ENCODE peak calls at places on chromosomes 6 and 20, in four cellular contexts. Z, C, J and R are unnamed samples.

GRCh38 chr20:50837532-50838321 is 42.9 kb downstream of the BCAS4 start:
- DNase-seq in Z (peak; percentile 87), C (peak; percentile 83), J (no peak), R (peak; percentile 94)

GRCh38 chr20:10508468-10509251 is 73.6 kb downstream of the SLX4IP start:
- DNase-seq in C (peak; percentile 70), J (no peak), Z (peak; percentile 76), R (peak; percentile 70)

GRCh38 chr6:170497845-170498281 is 55.2 kb downstream of the PSMB1 start:
- DNase-seq in C (no peak), J (no peak), Z (no peak), R (peak; percentile 3)

GRCh38 chr6:38021029-38021428 is 201.5 kb downstream of the ZFAND3 start:
- DNase-seq in Z (no peak), J (no peak), C (no peak), R (no peak)

GRCh38 chr6:169075211-169075621 is 178.4 kb downstream of the THBS2 start:
- DNase-seq in C (peak; percentile 89), J (peak; percentile 43), Z (peak; percentile 98), R (no peak)

GRCh38 chr6:85797993-85798392 is 155.3 kb upstream of the SYNCRIP start:
- DNase-seq in Z (no peak), J (peak; percentile 55), C (no peak), R (no peak)

GRCh38 chr6:11437824-11438459 is 99.6 kb upstream of the TMEM170B start:
- DNase-seq in C (no peak), Z (no peak), J (no peak), R (peak; percentile 27)

GRCh38 chr6:136087986-136088385 is 162.1 kb downstream of the MTFR2 start:
- DNase-seq in Z (peak; percentile 22), C (peak; percentile 82), J (no peak), R (peak; percentile 55)

GRCh38 chr6:132391391-132392291 is 9.6 kb downstream of the MOXD1 start:
- DNase-seq in J (peak; percentile 23), Z (peak; percentile 97), C (peak; percentile 96), R (peak; percentile 96)

GRCh38 chr20:19775353-19776201 is 17.5 kb downstream of the RIN2 start:
- DNase-seq in Z (no peak), J (peak; percentile 76), C (no peak), R (no peak)

GRCh38 chr6:103167345-103167744 is 1692.4 kb downstream of the HACE1 start:
- DNase-seq in Z (no peak), C (no peak), J (no peak), R (no peak)

GRCh38 chr6:127212376-127212775 is 54.3 kb upstream of the RNF146 start:
- DNase-seq in C (no peak), J (no peak), Z (no peak), R (no peak)

GRCh38 chr20:50731930-50732690 is 730 bp downstream of the PARD6B start:
- DNase-seq in J (no peak), C (no peak), Z (no peak), R (no peak)

GRCh38 chr6:33719326-33719987 is 8.0 kb upstream of the UQCC2 start:
- DNase-seq in J (no peak), Z (no peak), C (no peak), R (no peak)

GRCh38 chr20:58428364-58428763 is 39.3 kb downstream of the VAPB start:
- DNase-seq in C (no peak), J (no peak), Z (no peak), R (no peak)
- H3K9ac ChIP-seq in C (no peak overlapping the region), J (no peak overlapping the region), Z (no peak overlapping the region), R (no peak overlapping the region)

GRCh38 chr6:35015476-35015875 is 125.7 kb downstream of the TCP11 start:
- DNase-seq in J (no peak), Z (no peak), C (no peak), R (no peak)
- H3K27ac ChIP-seq in J (no peak overlapping the region), Z (no peak overlapping the region), C (peak overlapping the region; percentile 58), R (no peak overlapping the region)

GRCh38 chr20:63873477-63873971 is 8.5 kb downstream of the TPD52L2 start:
- DNase-seq in C (peak; percentile 92), J (no peak), Z (peak; percentile 67), R (peak; percentile 72)
- H3K9ac ChIP-seq in C (no peak overlapping the region), J (no peak overlapping the region), Z (no peak overlapping the region), R (no peak overlapping the region)

GRCh38 chr6:117676577-117677218 is 1.4 kb downstream of the NUS1 start:
- DNase-seq in Z (no peak), C (no peak), J (no peak), R (no peak)

GRCh38 chr6:117677553-117678131 is 2.4 kb downstream of the NUS1 start:
- DNase-seq in J (no peak), Z (peak; percentile 58), C (peak; percentile 44), R (peak; percentile 8)

GRCh38 chr6:117674503-117674902 is 766 bp upstream of the NUS1 start:
- DNase-seq in Z (no peak), J (no peak), C (no peak), R (no peak)

GRCh38 chr6:117674991-117675657 is at the start of gene NUS1:
- DNase-seq in Z (peak; percentile 97), C (peak; percentile 96), J (peak; percentile 98), R (peak; percentile 93)
- H3K27ac ChIP-seq in Z (peak within 1 kb of the TSS; percentile 69), C (peak within 1 kb of the TSS; percentile 48), J (no peak within 1 kb of the TSS), R (peak within 1 kb of the TSS; percentile 73)

DNA sequence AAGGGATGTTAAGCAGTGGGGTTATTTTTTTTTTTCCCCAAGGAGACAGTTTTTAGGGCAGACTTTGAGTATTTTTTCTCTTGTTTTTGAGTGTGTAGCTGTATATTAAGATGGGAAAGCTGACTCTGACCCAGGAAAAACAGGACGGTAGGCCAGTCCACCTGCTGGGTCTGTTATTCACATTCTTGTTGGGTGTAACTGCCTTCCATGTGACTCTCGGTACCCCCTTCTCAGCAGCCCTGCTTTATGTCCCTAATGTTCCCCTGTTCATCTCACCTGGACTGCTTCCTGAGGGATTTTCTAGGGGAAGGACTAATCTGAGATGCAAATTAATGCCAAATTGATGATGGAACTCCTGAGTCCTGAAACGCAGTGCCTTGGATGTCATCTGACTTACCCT is 21.9 kb downstream of the FOXO3 start:
- DNase-seq in Z (no peak), J (no peak), C (no peak), R (no peak)
- H3K9ac ChIP-seq in Z (no peak overlapping the region), J (no peak overlapping the region), C (no peak overlapping the region), R (peak overlapping the region; percentile 44)

DNA sequence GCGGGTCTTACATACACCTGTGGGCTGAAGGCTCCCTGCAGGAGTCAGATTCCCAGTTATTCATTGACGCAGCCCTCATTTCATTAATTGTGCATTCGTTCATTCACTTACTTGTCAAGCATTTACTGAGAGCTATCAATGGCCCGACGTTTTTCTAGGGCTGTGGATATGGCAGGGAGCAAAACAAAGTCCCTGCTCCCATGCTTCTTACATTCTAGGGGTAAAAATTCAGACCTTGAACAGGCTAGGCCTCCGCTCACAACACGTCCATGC is 369 bp upstream of the NSFL1C start:
- DNase-seq in Z (no peak), C (no peak), J (no peak), R (no peak)
- H3K27ac ChIP-seq in Z (no peak overlapping the region), C (no peak overlapping the region), J (peak overlapping the region; percentile 92), R (no peak overlapping the region)

GRCh38 chr20:47847882-47848485 is 62.7 kb upstream of the SULF2 start:
- DNase-seq in Z (no peak), C (no peak), J (no peak), R (no peak)
- H3K9ac ChIP-seq in Z (no peak overlapping the region), C (no peak overlapping the region), J (no peak overlapping the region), R (no peak overlapping the region)

DNA sequence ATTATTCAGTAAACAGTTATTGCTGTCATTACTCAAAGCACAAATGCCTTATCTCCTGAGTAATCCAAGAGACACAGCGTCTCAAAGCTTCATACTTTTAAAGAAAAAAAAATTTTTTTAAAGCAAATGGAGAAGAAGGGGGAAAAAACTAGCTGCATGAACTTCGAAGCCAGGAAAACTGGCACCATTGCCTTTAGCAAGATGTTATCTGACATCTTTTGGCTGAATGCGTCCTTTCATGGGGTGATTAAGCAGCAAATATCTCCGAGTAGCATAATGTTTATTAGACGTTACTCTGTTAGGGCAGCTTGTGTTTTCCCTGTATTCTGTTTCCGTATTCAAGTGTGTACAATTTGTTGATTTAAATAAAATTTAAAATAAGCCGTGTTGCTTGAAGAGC is 76.5 kb upstream of the TSHZ2 start:
- DNase-seq in Z (peak; percentile 17), J (no peak), C (no peak), R (peak; percentile 1)
- H3K27ac ChIP-seq in Z (no peak overlapping the region), J (no peak overlapping the region), C (no peak overlapping the region), R (no peak overlapping the region)

GRCh38 chr20:47349365-47350180 is 6.9 kb downstream of the ZMYND8 start:
- DNase-seq in C (peak; percentile 51), Z (no peak), J (no peak), R (peak; percentile 92)
- H3K9ac ChIP-seq in C (peak overlapping the region; percentile 14), Z (no peak overlapping the region), J (peak overlapping the region; percentile 30), R (peak overlapping the region; percentile 86)